ENCODE peak calls at places on chromosomes 16 and 17, in five cellular contexts. K, O, H, W and I are unnamed samples.
A peak's percentile ranks its signal among the peaks of the same experiment; 100 is the strongest.

GRCh38 chr17:66965801-66966528 is 1.5 kb downstream of the CACNG4 start:
- DNase-seq in H (no peak), O (no peak), W (no peak), K (no peak), I (no peak)

GRCh38 chr17:66985838-66986237 is 21.3 kb downstream of the CACNG4 start:
- DNase-seq in W (no peak), H (no peak), K (no peak), O (no peak), I (no peak)

GRCh38 chr17:48555183-48555615 is 10.3 kb upstream of the HOXB2 start:
- DNase-seq in W (no peak), O (no peak), H (no peak), K (no peak), I (no peak)

GRCh38 chr16:28069921-28070794 is 6.6 kb upstream of the GSG1L start:
- DNase-seq in H (no peak), W (no peak), O (no peak), K (no peak), I (no peak)

GRCh38 chr16:4214215-4214621 is 27.7 kb downstream of the SRL start:
- DNase-seq in W (no peak), O (no peak), K (peak; percentile 55), H (peak; percentile 19), I (no peak)

GRCh38 chr17:34314279-34314678 is 5.0 kb upstream of the CCL8 start:
- DNase-seq in K (no peak), W (no peak), O (no peak), H (no peak), I (no peak)

GRCh38 chr17:78390241-78391050 is 12.0 kb downstream of the PGS1 start:
- DNase-seq in H (no peak), O (no peak), K (no peak), W (no peak), I (peak; percentile 76)

GRCh38 chr17:6398955-6399354 is 36.0 kb downstream of the AIPL1 start:
- DNase-seq in W (no peak), H (no peak), O (no peak), K (no peak), I (no peak)

GRCh38 chr16:85037721-85038120 is 10.1 kb downstream of the KIAA0513 start:
- DNase-seq in K (no peak), O (no peak), W (no peak), H (no peak), I (no peak)

GRCh38 chr17:66494023-66494803 is 191.8 kb downstream of the PRKCA start:
- DNase-seq in W (no peak), H (peak; percentile 61), O (peak; percentile 30), K (no peak), I (no peak)

GRCh38 chr16:29675811-29676643 is 3.0 kb upstream of the QPRT start:
- DNase-seq in K (peak; percentile 60), W (no peak), H (peak; percentile 24), O (peak; percentile 58), I (peak; percentile 67)

GRCh38 chr17:1083451-1084187 is 86.7 kb downstream of the TIMM22 start:
- DNase-seq in K (no peak), W (no peak), O (no peak), H (no peak), I (no peak)

GRCh38 chr17:82297280-82297803 is 20.1 kb downstream of the CD7 start:
- DNase-seq in H (no peak), W (peak; percentile 50), O (peak; percentile 45), K (no peak), I (peak; percentile 54)

GRCh38 chr17:927611-928461 is 51.7 kb downstream of the NXN start:
- DNase-seq in H (peak; percentile 76), K (no peak), W (no peak), O (no peak), I (no peak)

GRCh38 chr16:23496826-23497542 is 13.3 kb downstream of the GGA2 start:
- DNase-seq in H (no peak), W (no peak), K (no peak), O (no peak), I (no peak)

GRCh38 chr17:2453325-2453724 is 52.5 kb upstream of the MNT start:
- DNase-seq in W (no peak), H (no peak), K (no peak), O (no peak), I (no peak)

GRCh38 chr17:62692721-62693431 is 65.4 kb downstream of the MRC2 start:
- DNase-seq in W (no peak), H (no peak), O (peak; percentile 94), K (peak; percentile 24), I (peak; percentile 82)

GRCh38 chr16:19138601-19139000 is 24.8 kb downstream of the ITPRIPL2 start:
- DNase-seq in W (no peak), H (no peak), O (no peak), K (no peak), I (peak; percentile 58)

GRCh38 chr17:27808629-27809028 is 8.3 kb upstream of the NOS2 start:
- DNase-seq in O (no peak), H (no peak), K (no peak), W (peak; percentile 24), I (no peak)

GRCh38 chr16:67483731-67484525 is 581 bp upstream of the AGRP start:
- DNase-seq in O (no peak), W (no peak), K (no peak), H (no peak), I (no peak)

GRCh38 chr17:48997827-48998556 is 807 bp downstream of the IGF2BP1 start:
- DNase-seq in W (no peak), O (peak; percentile 74), H (no peak), K (no peak), I (peak; percentile 58)

GRCh38 chr16:88345943-88346560 is 36.7 kb upstream of the ZNF469 start:
- DNase-seq in O (no peak), W (no peak), H (no peak), K (no peak), I (peak; percentile 22)

GRCh38 chr17:27951872-27952271 is 58.7 kb upstream of the LYRM9 start:
- DNase-seq in W (no peak), K (no peak), H (no peak), O (no peak), I (no peak)

GRCh38 chr17:27540300-27541105 is 84.3 kb downstream of the KSR1 start:
- DNase-seq in K (peak; percentile 66), H (no peak), W (no peak), O (no peak), I (no peak)

GRCh38 chr16:71537643-71538042 is 11.4 kb downstream of the CHST4 start:
- DNase-seq in H (peak; percentile 50), W (peak; percentile 21), O (peak; percentile 47), K (peak; percentile 66), I (peak; percentile 36)

GRCh38 chr17:37824534-37825485 is 80.0 kb upstream of the HNF1B start:
- DNase-seq in H (no peak), K (peak; percentile 62), W (no peak), O (no peak), I (no peak)

GRCh38 chr17:82477934-82478333 is 19.4 kb downstream of the NARF start:
- DNase-seq in H (no peak), K (no peak), W (no peak), O (no peak), I (no peak)

GRCh38 chr17:62780951-62781350 is 27.2 kb downstream of the MARCHF10 start:
- DNase-seq in O (no peak), H (no peak), W (no peak), K (no peak), I (no peak)

GRCh38 chr16:4880006-4880580 is 32.8 kb downstream of the UBN1 start:
- DNase-seq in K (no peak), O (no peak), W (no peak), H (no peak), I (no peak)

GRCh38 chr16:1535391-1536291 is 2.2 kb downstream of the TMEM204 start:
- DNase-seq in O (peak; percentile 55), W (no peak), K (no peak), H (no peak), I (no peak)

GRCh38 chr17:42312285-42313130 is 24.2 kb downstream of the STAT5A start:
- DNase-seq in W (no peak), O (peak; percentile 89), K (peak; percentile 80), H (no peak), I (peak; percentile 93)
- TF ChIP-seq ZBTB33 in W (no peak), O (no peak), K (peak; percentile 52), H (no peak), I (no peak)

DNA sequence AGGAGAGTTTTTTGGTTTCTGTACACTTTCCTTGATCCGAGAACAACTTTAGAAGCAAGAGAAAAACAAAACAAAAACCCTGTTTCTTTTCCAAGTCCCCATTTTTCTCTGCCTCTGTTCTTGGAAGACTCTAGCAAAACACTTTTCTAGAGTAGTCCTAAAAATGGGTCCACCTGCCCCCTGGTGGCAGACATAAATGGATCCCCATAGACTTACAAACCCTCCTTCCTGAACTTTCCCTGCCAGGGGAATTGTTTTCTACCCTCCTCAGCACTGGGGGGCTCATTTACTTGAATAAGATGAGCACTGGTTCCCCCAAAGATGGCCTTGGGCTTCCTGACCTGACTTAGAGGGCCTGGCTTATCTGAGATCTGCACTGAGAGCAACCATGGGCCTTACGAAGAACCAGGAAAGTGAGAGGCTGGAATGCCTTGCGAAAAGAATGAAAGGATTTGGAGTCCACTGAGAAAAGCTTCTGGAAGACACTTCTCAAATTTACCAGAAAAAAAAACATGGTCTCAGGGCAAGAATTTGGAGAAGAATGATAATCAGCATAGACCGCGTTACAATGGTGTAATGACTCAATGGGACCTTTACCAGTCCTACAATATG is 48.0 kb upstream of the CDYL2 start:
- DNase-seq in H (peak; percentile 36), W (no peak), K (peak; percentile 31), O (peak; percentile 52), I (peak; percentile 13)
- TF ChIP-seq ZBTB33 in H (no peak), W (no peak), K (no peak), O (no peak), I (no peak)

GRCh38 chr17:17414316-17414937 is 62.4 kb upstream of the MED9 start:
- DNase-seq in O (no peak), K (no peak), W (no peak), H (no peak), I (no peak)
- TF ChIP-seq ZBTB33 in O (no peak), K (no peak), W (no peak), H (no peak), I (no peak)

GRCh38 chr17:17809527-17810373 is 27.0 kb downstream of the SREBF1 start:
- DNase-seq in K (no peak), W (no peak), H (no peak), O (no peak), I (peak; percentile 77)
- TF ChIP-seq ZBTB33 in K (peak; percentile 78), W (no peak), H (no peak), O (peak; percentile 97), I (no peak)

GRCh38 chr16:57479043-57479421 is 7.3 kb downstream of the DOK4 start:
- DNase-seq in W (no peak), H (no peak), O (no peak), K (no peak), I (peak; percentile 64)
- TF ChIP-seq ZBTB33 in W (no peak), H (no peak), O (no peak), K (peak; percentile 25), I (no peak)